ENCODE peak calls at places on chromosomes 6 and 20, in ten cellular contexts. F is effector memory CD4-positive, alpha-beta T cell; L is HCT116; C is GM12865; G is PC-9; A is upper lobe of right lung; Z is lung; Q is GM23338; I is BJ; J is BE2C. E is an unnamed sample.

GRCh38 chr20:16069416-16070010 is 503.7 kb downstream of the KIF16B start:
- DNase-seq in J (no peak), L (no peak), C (peak), A (no peak), I (no peak), Z (no peak), F (no peak), G (no peak), Q (no peak), E (no peak)

GRCh38 chr20:46084805-46085792 is 4.7 kb downstream of the NCOA5 start:
- DNase-seq in C (no peak), J (peak), A (no peak), Z (no peak), G (no peak), F (no peak), I (no peak), Q (no peak), L (no peak), E (peak)

GRCh38 chr20:61949363-61949713 is 116.3 kb downstream of the TAF4 start:
- DNase-seq in A (no peak), C (no peak), I (no peak), L (no peak), G (no peak), Q (no peak), J (no peak), Z (no peak), F (no peak), E (no peak)

GRCh38 chr6:16873698-16874097 is 112.4 kb upstream of the ATXN1 start:
- DNase-seq in Z (no peak), A (no peak), C (no peak), F (no peak), G (no peak), L (no peak), I (no peak), J (no peak), Q (no peak), E (no peak)

GRCh38 chr6:156791261-156791850 is 14.2 kb downstream of the ARID1B start:
- DNase-seq in G (no peak), C (peak), A (no peak), L (no peak), Q (peak), J (peak), F (no peak), I (no peak), Z (no peak), E (peak)

GRCh38 chr6:96716221-96716620 is 121.1 kb downstream of the GPR63 start:
- DNase-seq in Z (no peak), A (no peak), J (no peak), L (no peak), I (no peak), F (no peak), Q (peak), G (no peak), C (no peak), E (no peak)

GRCh38 chr20:53032021-53033001 is 60.2 kb downstream of the TSHZ2 start:
- DNase-seq in G (no peak), C (no peak), A (no peak), F (no peak), Z (peak), J (no peak), Q (no peak), I (no peak), L (no peak), E (peak)

GRCh38 chr20:49909499-49910339 is 5.6 kb downstream of the SPATA2 start:
- DNase-seq in F (no peak), C (no peak), J (peak), I (no peak), Z (no peak), G (no peak), Q (peak), L (no peak), A (peak), E (no peak)

GRCh38 chr6:30880563-30881252 is 3.6 kb upstream of the DDR1 start:
- DNase-seq in Q (peak), Z (no peak), C (no peak), F (no peak), A (no peak), L (no peak), G (no peak), J (no peak), I (no peak), E (no peak)

GRCh38 chr6:30876039-30876730 is 8.1 kb upstream of the DDR1 start:
- DNase-seq in C (peak), Q (no peak), J (no peak), A (no peak), Z (no peak), L (peak), F (no peak), I (no peak), G (no peak), E (peak)

GRCh38 chr6:30875244-30876038 is 8.9 kb upstream of the DDR1 start:
- DNase-seq in G (no peak), Z (no peak), A (no peak), I (no peak), J (no peak), Q (peak), F (no peak), L (no peak), C (no peak), E (no peak)

GRCh38 chr6:30879684-30880427 is 4.5 kb upstream of the DDR1 start:
- DNase-seq in C (no peak), Z (no peak), A (no peak), J (no peak), F (no peak), Q (no peak), L (no peak), I (no peak), G (no peak), E (peak)

GRCh38 chr6:30877419-30878262 is 6.7 kb upstream of the DDR1 start:
- DNase-seq in L (peak), I (peak), J (peak), G (peak), F (peak), C (peak), A (peak), Z (peak), Q (peak), E (peak)
- H3K4me3 ChIP-seq in L (peak), I (peak), J (peak), G (peak), F (peak), C (peak), A (peak), Z (no peak), Q (no peak), E (peak)

GRCh38 chr20:2485662-2486061 is 15.1 kb upstream of the SNRPB start:
- DNase-seq in A (no peak), J (no peak), C (no peak), F (no peak), Z (no peak), Q (no peak), L (no peak), I (no peak), G (no peak), E (peak)
- H3K4me3 ChIP-seq in A (no peak), J (no peak), C (no peak), F (no peak), Z (no peak), Q (no peak), L (no peak), I (no peak), G (no peak), E (no peak)

DNA sequence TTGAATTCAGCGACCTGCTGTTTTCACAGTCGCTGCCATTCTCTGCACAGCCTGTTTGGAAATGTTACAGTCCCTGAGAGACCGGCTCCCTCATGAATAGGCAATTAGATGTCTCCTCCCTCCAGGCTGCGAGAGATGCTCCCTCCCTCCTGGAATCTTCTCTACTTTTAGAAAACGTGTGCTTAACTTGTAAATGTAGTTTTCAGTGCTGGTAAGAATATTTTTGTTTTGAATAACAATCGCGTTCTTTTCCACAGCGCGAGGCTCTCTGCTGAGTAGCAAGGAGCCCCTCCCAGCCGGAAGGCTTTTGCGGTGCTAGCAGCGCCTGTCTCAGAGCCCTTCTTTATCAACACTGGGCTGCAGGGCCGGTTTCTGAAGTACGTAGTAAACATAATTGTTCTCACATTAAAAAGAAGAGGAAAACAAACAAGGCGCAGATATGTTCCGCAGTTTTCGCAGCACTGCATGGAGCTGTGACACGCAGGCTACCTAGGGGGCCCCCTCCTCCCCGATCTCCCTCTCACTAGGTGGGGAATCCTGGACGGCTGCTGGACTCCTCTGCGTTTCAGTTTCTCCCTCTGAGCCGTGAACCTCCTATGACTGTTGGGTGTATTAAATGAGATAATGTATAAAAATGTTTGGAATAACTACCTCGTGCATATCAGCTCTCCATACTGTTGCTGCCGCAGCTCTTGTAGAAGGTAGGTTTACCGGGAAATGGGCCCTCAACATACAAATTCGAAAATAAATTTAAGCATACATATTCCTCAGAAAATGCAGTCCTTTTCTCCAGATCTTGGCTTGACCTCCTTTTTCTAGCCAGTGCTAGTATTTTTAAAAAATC is 79.0 kb upstream of the SPACA1 start:
- DNase-seq in G (no peak), F (no peak), Q (peak), C (peak), J (no peak), L (no peak), Z (peak), A (peak), I (no peak), E (peak)
- H3K4me3 ChIP-seq in G (peak), F (no peak), Q (peak), C (peak), J (peak), L (no peak), Z (no peak), A (peak), I (peak), E (peak)

DNA sequence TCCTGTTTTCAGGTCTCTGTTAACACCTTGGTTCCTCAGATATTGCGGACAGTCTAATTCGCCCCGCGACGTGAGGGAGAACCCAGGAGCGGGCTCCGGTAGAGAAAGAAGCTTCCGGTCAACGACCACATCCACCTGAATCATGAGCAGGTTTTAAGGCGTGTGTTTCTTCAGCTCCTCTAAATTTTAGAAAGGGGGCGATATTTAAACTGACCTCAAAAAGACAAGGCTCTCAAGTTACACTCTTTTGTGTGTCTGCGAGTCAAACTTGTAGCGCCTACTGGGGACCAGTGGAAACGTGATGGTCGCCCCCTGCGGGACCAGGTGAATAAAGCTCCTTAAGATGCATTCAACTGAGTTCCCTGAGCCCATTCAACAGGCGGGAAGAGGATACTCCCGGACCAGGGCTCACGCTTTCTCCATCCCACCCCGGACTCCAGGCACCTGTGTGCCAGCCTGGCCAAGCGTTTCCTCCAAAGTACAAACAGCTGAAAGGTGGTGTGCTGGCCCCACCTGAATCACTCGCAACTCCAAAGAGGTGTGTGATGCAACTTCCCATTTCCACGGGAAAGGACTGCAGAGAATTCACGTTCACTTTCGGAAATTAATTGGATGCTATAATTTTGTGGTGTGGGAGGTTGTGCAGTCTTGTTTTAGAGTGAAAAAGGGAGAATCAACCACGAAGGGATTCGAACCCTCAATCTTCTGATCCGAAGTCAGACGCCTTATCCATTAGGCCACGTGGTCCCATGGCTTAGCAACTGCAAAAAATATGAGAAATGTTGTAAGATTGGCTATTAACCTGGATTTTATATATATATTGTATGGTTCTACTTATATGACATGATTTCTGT is 17.0 kb downstream of the GPX5 start:
- DNase-seq in Q (peak), J (peak), G (peak), L (peak), F (peak), A (peak), I (peak), Z (peak), C (peak), E (peak)
- H3K4me3 ChIP-seq in Q (peak), J (peak), G (peak), L (no peak), F (peak), A (peak), I (no peak), Z (no peak), C (peak), E (peak)

GRCh38 chr6:40700006-40700405 is 112.8 kb upstream of the LRFN2 start:
- DNase-seq in A (no peak), L (no peak), G (no peak), I (no peak), J (no peak), Q (no peak), Z (no peak), C (no peak), F (no peak), E (no peak)

GRCh38 chr6:40695114-40695513 is 108.0 kb upstream of the LRFN2 start:
- DNase-seq in Q (peak), G (no peak), I (no peak), F (no peak), L (no peak), Z (no peak), A (no peak), J (no peak), C (peak), E (no peak)

GRCh38 chr6:40693767-40694166 is 106.6 kb upstream of the LRFN2 start:
- DNase-seq in G (no peak), A (no peak), J (no peak), C (no peak), F (no peak), I (no peak), Q (no peak), L (no peak), Z (no peak), E (no peak)

GRCh38 chr6:40692311-40692710 is 105.1 kb upstream of the LRFN2 start:
- DNase-seq in F (no peak), C (no peak), I (no peak), G (no peak), Z (no peak), L (no peak), A (no peak), Q (no peak), J (no peak), E (no peak)

GRCh38 chr6:40695750-40696415 is 108.7 kb upstream of the LRFN2 start:
- DNase-seq in C (no peak), I (no peak), A (no peak), G (no peak), F (no peak), Q (no peak), Z (no peak), L (no peak), J (no peak), E (no peak)
- H3K4me3 ChIP-seq in C (no peak), I (no peak), A (no peak), G (no peak), F (no peak), Q (no peak), Z (no peak), L (no peak), J (no peak), E (no peak)

GRCh38 chr6:84258268-84258667 is 30.8 kb upstream of the CEP162 start:
- DNase-seq in L (no peak), A (no peak), I (no peak), C (no peak), Z (no peak), Q (no peak), F (no peak), J (no peak), G (no peak), E (no peak)

GRCh38 chr6:84260186-84260585 is 32.7 kb upstream of the CEP162 start:
- DNase-seq in C (no peak), F (no peak), J (no peak), I (no peak), L (no peak), A (no peak), Z (no peak), Q (no peak), G (no peak), E (no peak)

GRCh38 chr6:84260926-84261325 is 33.5 kb upstream of the CEP162 start:
- DNase-seq in I (no peak), C (no peak), F (no peak), A (no peak), J (no peak), G (no peak), L (no peak), Z (no peak), Q (no peak), E (no peak)

GRCh38 chr6:84255641-84256040 is 28.2 kb upstream of the CEP162 start:
- DNase-seq in J (no peak), F (no peak), A (no peak), I (no peak), Q (no peak), G (no peak), L (no peak), Z (no peak), C (no peak), E (no peak)

GRCh38 chr6:84258866-84259265 is 31.4 kb upstream of the CEP162 start:
- DNase-seq in Q (no peak), C (no peak), Z (no peak), G (no peak), F (no peak), A (no peak), L (no peak), I (no peak), J (no peak), E (no peak)
- H3K4me3 ChIP-seq in Q (no peak), C (no peak), Z (no peak), G (no peak), F (no peak), A (peak), L (no peak), I (no peak), J (no peak), E (no peak)

GRCh38 chr6:56900784-56901183 is 54.1 kb upstream of the BEND6 start:
- DNase-seq in A (no peak), J (no peak), F (no peak), Q (no peak), G (no peak), I (no peak), Z (no peak), L (no peak), C (no peak), E (no peak)

GRCh38 chr6:56902551-56903464 is 52.1 kb upstream of the BEND6 start:
- DNase-seq in Q (peak), L (no peak), C (peak), I (no peak), A (no peak), G (no peak), J (no peak), Z (no peak), F (no peak), E (peak)

GRCh38 chr6:56899753-56900152 is 55.2 kb upstream of the BEND6 start:
- DNase-seq in C (no peak), G (no peak), I (no peak), Z (no peak), A (no peak), Q (no peak), L (no peak), J (no peak), F (no peak), E (no peak)

GRCh38 chr6:56899311-56899710 is 55.6 kb upstream of the BEND6 start:
- DNase-seq in C (no peak), Z (no peak), Q (no peak), F (no peak), A (no peak), L (no peak), I (no peak), G (no peak), J (no peak), E (peak)

GRCh38 chr6:56897789-56898509 is 57.0 kb upstream of the BEND6 start:
- DNase-seq in L (no peak), Q (no peak), A (no peak), J (no peak), C (no peak), G (no peak), I (no peak), Z (no peak), F (no peak), E (no peak)
- H3K4me3 ChIP-seq in L (no peak), Q (no peak), A (no peak), J (no peak), C (no peak), G (no peak), I (no peak), Z (no peak), F (no peak), E (no peak)

E was measured in fibroblast of villous mesenchyme.